ENCODE peak calls at places on chromosome 20, in four cellular contexts. W is right lobe of liver, M is prostate gland, V is ovary. X is an unnamed sample.

GRCh38 chr20:24658920-24659660 is 189.7 kb downstream of the SYNDIG1 start:
- DNase-seq in W (no peak), M (no peak), V (no peak), X (no peak)

GRCh38 chr20:61296629-61297019 is 44.6 kb downstream of the CDH4 start:
- DNase-seq in W (no peak), M (no peak), V (no peak), X (no peak)

GRCh38 chr20:1471242-1471641 is 4.6 kb upstream of the NSFL1C start:
- DNase-seq in W (no peak), M (no peak), V (no peak), X (no peak)

GRCh38 chr20:39268566-39268965 is 306.4 kb downstream of the DHX35 start:
- DNase-seq in W (peak), M (no peak), V (no peak), X (no peak)

GRCh38 chr20:1537731-1538058 is 19.8 kb downstream of the SIRPD start:
- DNase-seq in W (no peak), M (no peak), V (no peak), X (peak)

GRCh38 chr20:11917663-11918062 is at the start of gene BTBD3:
- DNase-seq in W (peak), M (peak), V (no peak), X (peak)

GRCh38 chr20:49505518-49505917 is 23.1 kb upstream of the KCNB1 start:
- DNase-seq in W (peak), M (no peak), V (peak), X (peak)

GRCh38 chr20:22106308-22106938 is 401.0 kb downstream of the PAX1 start:
- DNase-seq in W (no peak), M (peak), V (no peak), X (no peak)

GRCh38 chr20:51481311-51481997 is 61.1 kb downstream of the NFATC2 start:
- DNase-seq in W (no peak), M (no peak), V (no peak), X (no peak)

GRCh38 chr20:19497064-19497463 is 261.0 kb upstream of the RIN2 start:
- DNase-seq in W (no peak), M (no peak), V (no peak), X (no peak)

GRCh38 chr20:61734733-61735502 is 330.8 kb downstream of the TAF4 start:
- DNase-seq in W (no peak), M (no peak), V (no peak), X (peak)

GRCh38 chr20:41394931-41395668 is 28.5 kb upstream of the EMILIN3 start:
- DNase-seq in W (no peak), M (no peak), V (peak), X (no peak)

GRCh38 chr20:19451591-19452295 is 239.3 kb downstream of the SLC24A3 start:
- DNase-seq in W (no peak), M (no peak), V (no peak), X (no peak)

DNA sequence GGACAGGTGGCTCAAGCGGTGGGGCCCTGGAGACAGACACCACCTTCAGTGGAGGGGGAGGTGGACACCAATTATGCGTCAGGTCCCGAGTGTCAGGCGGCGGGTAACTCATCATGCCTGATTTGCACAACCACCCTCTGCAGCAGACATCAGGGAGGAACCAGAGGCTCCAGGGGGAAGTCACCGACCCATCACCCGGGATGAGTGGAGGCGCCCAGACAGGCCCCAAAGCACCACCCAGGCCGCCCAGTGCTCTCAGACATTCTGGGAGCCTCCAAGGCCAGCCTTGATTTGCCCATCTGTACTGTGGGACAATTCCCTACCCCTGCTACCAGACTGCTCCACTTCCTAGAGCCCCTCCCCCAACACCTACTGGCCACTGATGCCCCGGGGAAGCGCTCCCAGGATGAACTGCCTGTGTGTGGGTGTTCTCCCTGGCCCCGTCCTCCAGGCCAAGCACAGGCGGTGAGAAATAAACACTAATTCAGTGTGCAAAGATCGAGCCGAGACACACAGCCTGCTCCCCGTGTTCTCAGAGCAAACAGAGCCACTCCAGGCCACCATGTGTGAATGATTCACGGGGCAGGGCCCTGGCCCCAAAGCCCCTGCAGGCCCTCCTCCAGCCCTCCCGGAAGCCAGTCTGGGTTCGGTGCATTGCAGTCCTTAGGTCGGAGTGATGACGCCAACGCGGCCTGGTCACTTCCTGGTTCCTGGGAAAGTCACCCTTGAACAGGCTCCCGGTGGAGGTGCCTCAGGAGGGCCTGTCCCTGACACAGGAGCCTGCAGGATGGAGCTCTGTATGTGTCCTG is 107.2 kb downstream of the ASXL1 start:
- DNase-seq in W (peak), M (no peak), V (peak), X (peak)
- TF ChIP-seq POLR2A in W (peak), M (no peak), V (no peak), X (no peak)

GRCh38 chr20:44909872-44910689 is at the start of gene PABPC1L:
- DNase-seq in W (peak), M (peak), V (peak), X (peak)

GRCh38 chr20:44910690-44911262 is 916 bp downstream of the PABPC1L start:
- DNase-seq in W (no peak), M (no peak), V (no peak), X (no peak)

GRCh38 chr20:44912189-44912588 is 2.3 kb downstream of the PABPC1L start:
- DNase-seq in W (no peak), M (no peak), V (no peak), X (no peak)

GRCh38 chr20:44911264-44911921 is 1.5 kb downstream of the PABPC1L start:
- DNase-seq in W (peak), M (peak), V (no peak), X (no peak)

DNA sequence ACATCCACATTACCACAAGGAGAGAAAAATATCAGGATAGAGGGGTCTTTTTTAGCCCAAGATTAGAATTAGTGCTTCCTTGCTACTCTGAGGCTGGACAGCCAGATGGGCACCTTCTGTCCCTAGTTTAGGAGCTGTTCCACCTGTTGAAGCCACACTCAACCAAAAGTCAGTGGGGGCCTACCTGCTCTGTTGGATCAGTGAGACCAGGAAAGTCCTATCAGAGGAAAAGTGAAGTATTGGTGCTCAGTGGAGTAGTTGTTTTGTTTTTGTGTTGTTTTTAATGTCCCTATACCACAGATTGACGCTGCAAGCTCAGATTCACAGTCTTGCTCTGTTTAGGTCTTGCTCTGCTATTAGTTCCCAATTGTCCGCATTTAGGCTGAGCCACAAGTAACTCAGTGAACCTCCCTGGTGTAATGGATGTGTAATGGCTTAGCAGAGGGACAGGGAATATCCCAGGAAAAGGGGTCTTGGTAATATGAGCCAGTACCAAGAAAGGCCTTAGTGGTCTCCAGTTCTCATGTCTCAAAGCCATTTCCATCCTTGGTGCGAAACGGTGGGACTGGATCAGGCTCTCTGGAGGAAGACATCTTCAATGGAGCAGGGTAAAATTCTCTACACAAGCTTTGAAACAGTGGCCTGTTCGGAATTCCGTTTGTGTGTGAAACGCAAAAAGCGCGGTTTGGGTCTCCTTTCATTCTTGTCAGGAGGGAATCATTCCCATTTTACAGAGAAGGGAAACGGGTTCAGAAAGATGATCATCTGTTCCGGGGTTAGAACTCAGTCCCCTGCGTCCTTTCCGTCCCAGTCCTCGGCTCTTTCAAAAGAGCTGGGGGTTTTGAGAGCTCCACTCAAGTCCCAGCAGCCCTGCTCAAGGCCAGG is 631 bp upstream of the PABPC1L start:
- DNase-seq in W (no peak), M (no peak), V (no peak), X (no peak)
- TF ChIP-seq POLR2A in W (no peak), M (no peak), V (no peak), X (no peak)

DNA sequence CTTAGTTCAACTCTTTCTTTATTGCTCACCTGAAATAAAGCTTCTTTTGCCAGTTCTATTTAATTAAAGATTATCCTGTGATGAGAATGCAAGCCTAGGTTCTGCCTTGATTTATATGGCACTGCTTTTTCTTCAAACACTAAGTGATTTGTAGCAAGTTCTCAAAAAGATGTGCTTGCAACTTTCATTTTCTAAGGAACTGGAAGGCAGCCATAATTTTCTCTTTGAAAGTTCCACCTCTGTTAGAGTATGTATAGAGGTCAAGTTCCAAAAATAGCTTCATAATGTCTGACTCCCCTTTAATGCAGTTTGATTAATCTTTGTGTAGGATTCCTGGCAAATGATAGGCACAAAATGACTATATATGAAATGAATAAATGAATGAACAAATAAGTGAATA is 528.3 kb upstream of the FLRT3 start:
- DNase-seq in W (no peak), M (no peak), V (no peak), X (no peak)
- TF ChIP-seq POLR2A in W (no peak), M (no peak), V (no peak), X (no peak)

GRCh38 chr20:13784893-13785715 is at the start of the genes ESF1 and NDUFAF5:
- DNase-seq in W (peak), M (peak), V (peak), X (peak)
- TF ChIP-seq POLR2A in W (peak), M (peak), V (peak), X (peak)

GRCh38 chr20:37516697-37517370 is 4.2 kb upstream of the NNAT start:
- DNase-seq in W (no peak), M (no peak), V (no peak), X (no peak)

GRCh38 chr20:37510226-37510625 is 10.8 kb upstream of the NNAT start:
- DNase-seq in W (no peak), M (no peak), V (no peak), X (no peak)

GRCh38 chr20:37515876-37516275 is 5.2 kb upstream of the NNAT start:
- DNase-seq in W (no peak), M (no peak), V (no peak), X (no peak)

GRCh38 chr20:37513764-37514359 is 7.2 kb upstream of the NNAT start:
- DNase-seq in W (no peak), M (no peak), V (no peak), X (no peak)

DNA sequence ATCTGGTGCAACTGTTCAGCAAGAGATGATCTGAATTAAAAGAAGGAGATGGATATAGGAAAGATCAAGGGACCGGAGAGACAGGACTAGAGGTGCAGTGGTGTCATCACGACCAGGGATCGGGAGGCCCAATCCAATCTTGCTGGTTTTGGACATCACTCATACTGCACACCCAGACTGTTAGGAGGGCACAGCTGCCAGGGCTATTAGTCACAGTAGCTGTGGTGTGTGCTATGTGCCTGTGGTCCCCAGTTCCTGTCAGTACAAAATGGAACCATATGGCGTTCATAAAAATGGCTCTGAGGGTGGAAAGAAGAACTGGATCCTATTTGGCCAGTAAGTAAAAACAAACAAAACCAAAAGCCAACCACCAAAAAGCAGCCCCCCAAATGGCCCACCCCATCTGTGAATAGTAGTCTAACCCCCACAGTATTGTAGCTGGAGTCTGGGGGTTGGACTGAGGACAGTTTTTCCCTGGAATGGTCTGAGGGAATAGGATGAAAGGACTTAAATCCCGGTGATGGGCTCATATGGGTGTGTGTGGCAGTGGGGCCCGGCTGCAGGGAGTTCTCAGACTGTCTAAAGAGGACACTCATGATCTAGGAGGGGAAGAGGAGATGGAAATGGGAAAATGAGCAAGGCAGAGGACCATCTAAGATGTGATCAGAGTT is 9.3 kb upstream of the NNAT start:
- DNase-seq in W (no peak), M (no peak), V (no peak), X (no peak)
- TF ChIP-seq POLR2A in W (no peak), M (no peak), V (no peak), X (no peak)

GRCh38 chr20:58213716-58214115 is 14.7 kb downstream of the ANKRD60 start:
- DNase-seq in W (no peak), M (no peak), V (no peak), X (no peak)
- TF ChIP-seq POLR2A in W (no peak), M (no peak), V (no peak), X (no peak)

X was measured in heart left ventricle.